ENCODE peak calls at places on chromosomes 2 and 18, in eight cellular contexts. One of them, this sample, is unnamed.

GRCh38 chr18:12946549-12947354 is 1.1 kb upstream of the SEH1L start:
- DNase-seq in tibial nerve: no peak
- DNase-seq in heart right ventricle: peak
- DNase-seq in SJCRH30: peak
- DNase-seq in endodermal cell: peak
- DNase-seq in HEK293T: no peak
- DNase-seq in sciatic nerve: peak
- DNase-seq in activated CD4-positive, alpha-beta T cell treated with anti-CD3 and anti-CD28 coated beads, Interleukin-2, amount 50 U/mL, for 4 hours: no peak
- DNase-seq in this sample: peak

GRCh38 chr2:109160714-109161440 is 31.9 kb downstream of the SH3RF3 start:
- DNase-seq in tibial nerve: no peak
- DNase-seq in heart right ventricle: no peak
- DNase-seq in SJCRH30: no peak
- DNase-seq in endodermal cell: peak
- DNase-seq in HEK293T: no peak
- DNase-seq in sciatic nerve: no peak
- DNase-seq in activated CD4-positive, alpha-beta T cell treated with anti-CD3 and anti-CD28 coated beads, Interleukin-2, amount 50 U/mL, for 4 hours: no peak
- DNase-seq in this sample: no peak

GRCh38 chr2:119871725-119872124 is 112.0 kb downstream of the PTPN4 start:
- DNase-seq in tibial nerve: no peak
- DNase-seq in heart right ventricle: no peak
- DNase-seq in SJCRH30: no peak
- DNase-seq in endodermal cell: no peak
- DNase-seq in HEK293T: no peak
- DNase-seq in sciatic nerve: no peak
- DNase-seq in activated CD4-positive, alpha-beta T cell treated with anti-CD3 and anti-CD28 coated beads, Interleukin-2, amount 50 U/mL, for 4 hours: no peak
- DNase-seq in this sample: no peak

GRCh38 chr2:133489146-133489545 is 79.1 kb downstream of the NCKAP5 start:
- DNase-seq in tibial nerve: no peak
- DNase-seq in heart right ventricle: no peak
- DNase-seq in SJCRH30: no peak
- DNase-seq in endodermal cell: no peak
- DNase-seq in HEK293T: no peak
- DNase-seq in sciatic nerve: no peak
- DNase-seq in activated CD4-positive, alpha-beta T cell treated with anti-CD3 and anti-CD28 coated beads, Interleukin-2, amount 50 U/mL, for 4 hours: no peak
- DNase-seq in this sample: no peak

GRCh38 chr18:52764271-52764670 is 424.3 kb downstream of the DCC start:
- DNase-seq in tibial nerve: no peak
- DNase-seq in heart right ventricle: no peak
- DNase-seq in SJCRH30: peak
- DNase-seq in endodermal cell: no peak
- DNase-seq in HEK293T: no peak
- DNase-seq in sciatic nerve: no peak
- DNase-seq in activated CD4-positive, alpha-beta T cell treated with anti-CD3 and anti-CD28 coated beads, Interleukin-2, amount 50 U/mL, for 4 hours: no peak
- DNase-seq in this sample: no peak

GRCh38 chr2:8044046-8044594 is 637.7 kb upstream of the ID2 start:
- DNase-seq in tibial nerve: no peak
- DNase-seq in heart right ventricle: no peak
- DNase-seq in SJCRH30: no peak
- DNase-seq in endodermal cell: no peak
- DNase-seq in HEK293T: no peak
- DNase-seq in sciatic nerve: no peak
- DNase-seq in activated CD4-positive, alpha-beta T cell treated with anti-CD3 and anti-CD28 coated beads, Interleukin-2, amount 50 U/mL, for 4 hours: no peak
- DNase-seq in this sample: no peak

GRCh38 chr18:8615397-8616025 is 6.3 kb downstream of the RAB12 start:
- DNase-seq in tibial nerve: no peak
- DNase-seq in heart right ventricle: peak
- DNase-seq in SJCRH30: peak
- DNase-seq in endodermal cell: no peak
- DNase-seq in HEK293T: peak
- DNase-seq in sciatic nerve: no peak
- DNase-seq in activated CD4-positive, alpha-beta T cell treated with anti-CD3 and anti-CD28 coated beads, Interleukin-2, amount 50 U/mL, for 4 hours: no peak
- DNase-seq in this sample: no peak

GRCh38 chr2:40332096-40332826 is 119.6 kb downstream of the SLC8A1 start:
- DNase-seq in tibial nerve: no peak
- DNase-seq in heart right ventricle: no peak
- DNase-seq in SJCRH30: peak
- DNase-seq in endodermal cell: no peak
- DNase-seq in HEK293T: no peak
- DNase-seq in sciatic nerve: no peak
- DNase-seq in activated CD4-positive, alpha-beta T cell treated with anti-CD3 and anti-CD28 coated beads, Interleukin-2, amount 50 U/mL, for 4 hours: no peak
- DNase-seq in this sample: no peak

GRCh38 chr2:42100696-42101585 is 53.1 kb downstream of the PKDCC start:
- DNase-seq in tibial nerve: no peak
- DNase-seq in heart right ventricle: peak
- DNase-seq in SJCRH30: no peak
- DNase-seq in endodermal cell: peak
- DNase-seq in HEK293T: no peak
- DNase-seq in sciatic nerve: peak
- DNase-seq in activated CD4-positive, alpha-beta T cell treated with anti-CD3 and anti-CD28 coated beads, Interleukin-2, amount 50 U/mL, for 4 hours: peak
- DNase-seq in this sample: peak

This sample was measured in GM23338.